ENCODE peak calls at places on chromosomes 12 and 14, in five cellular contexts. One of them, this sample, is unnamed.

GRCh38 chr12:124610021-124610606 is 42.7 kb upstream of the NCOR2 start:
- DNase-seq in myocyte: no peak
- DNase-seq in astrocyte of the cerebellum: no peak
- DNase-seq in spleen: peak
- DNase-seq in body of pancreas: no peak
- DNase-seq in this sample: no peak

GRCh38 chr12:4975574-4975973 is 65.9 kb downstream of the KCNA1 start:
- DNase-seq in myocyte: peak
- DNase-seq in astrocyte of the cerebellum: no peak
- DNase-seq in spleen: no peak
- DNase-seq in body of pancreas: no peak
- DNase-seq in this sample: no peak

GRCh38 chr12:1474059-1474537 is 120.3 kb downstream of the FBXL14 start:
- DNase-seq in myocyte: peak
- DNase-seq in astrocyte of the cerebellum: peak
- DNase-seq in spleen: no peak
- DNase-seq in body of pancreas: no peak
- DNase-seq in this sample: peak

GRCh38 chr14:59870277-59871165 is at the start of gene RTN1:
- DNase-seq in myocyte: peak
- DNase-seq in astrocyte of the cerebellum: no peak
- DNase-seq in spleen: peak
- DNase-seq in body of pancreas: peak
- DNase-seq in this sample: peak

GRCh38 chr12:2483713-2484112 is 311.1 kb upstream of the FKBP4 start:
- DNase-seq in myocyte: no peak
- DNase-seq in astrocyte of the cerebellum: no peak
- DNase-seq in spleen: no peak
- DNase-seq in body of pancreas: no peak
- DNase-seq in this sample: no peak

GRCh38 chr12:58346032-58346632 is 404.8 kb downstream of the ATP23 start:
- DNase-seq in myocyte: peak
- DNase-seq in astrocyte of the cerebellum: peak
- DNase-seq in spleen: no peak
- DNase-seq in body of pancreas: no peak
- DNase-seq in this sample: peak

GRCh38 chr12:92363295-92364146 is 217.9 kb upstream of the BTG1 start:
- DNase-seq in myocyte: peak
- DNase-seq in astrocyte of the cerebellum: no peak
- DNase-seq in spleen: peak
- DNase-seq in body of pancreas: peak
- DNase-seq in this sample: peak

GRCh38 chr12:107864235-107864634 is 89.7 kb downstream of the ASCL4 start:
- DNase-seq in myocyte: no peak
- DNase-seq in astrocyte of the cerebellum: no peak
- DNase-seq in spleen: no peak
- DNase-seq in body of pancreas: no peak
- DNase-seq in this sample: no peak

GRCh38 chr14:102777711-102778615 is 714 bp downstream of the TRAF3 start:
- DNase-seq in myocyte: peak
- DNase-seq in astrocyte of the cerebellum: peak
- DNase-seq in spleen: peak
- DNase-seq in body of pancreas: peak
- DNase-seq in this sample: peak

GRCh38 chr12:123076604-123077297 is 74.1 kb downstream of the PITPNM2 start:
- DNase-seq in myocyte: no peak
- DNase-seq in astrocyte of the cerebellum: no peak
- DNase-seq in spleen: no peak
- DNase-seq in body of pancreas: no peak
- DNase-seq in this sample: peak

GRCh38 chr12:52042706-52043385 is 8.4 kb upstream of the NR4A1 start:
- DNase-seq in myocyte: peak
- DNase-seq in astrocyte of the cerebellum: no peak
- DNase-seq in spleen: no peak
- DNase-seq in body of pancreas: no peak
- DNase-seq in this sample: no peak

This sample was measured in fibroblast of lung.